ENCODE peak calls at places on chromosomes 6 and 20, in ten cellular contexts. I is AG08396; A is brain microvascular endothelial cell; M is GM04504; L is CD4-positive, alpha-beta T cell; K is NCI-H1930; Z is CD4-positive, CD25-positive, alpha-beta regulatory T cell; E is fibroblast of pulmonary artery; U is WERI-Rb-1; G is NCI-H2081. Q is an unnamed sample.

GRCh38 chr20:52621401-52621800 is 350.8 kb upstream of the TSHZ2 start:
- DNase-seq in U (no peak), Z (no peak), M (no peak), K (no peak), G (no peak), L (no peak), I (no peak), E (no peak), A (no peak), Q (no peak)

GRCh38 chr6:168192195-168192900 is 113.3 kb upstream of the FRMD1 start:
- DNase-seq in L (no peak), A (no peak), K (no peak), I (no peak), E (no peak), Z (no peak), U (no peak), M (no peak), G (peak), Q (no peak)

GRCh38 chr20:58888103-58888502 is 35.6 kb downstream of the GNAS start:
- DNase-seq in Z (no peak), A (no peak), M (no peak), I (no peak), K (no peak), E (no peak), G (no peak), L (no peak), U (no peak), Q (no peak)

GRCh38 chr20:39066464-39066863 is 104.3 kb downstream of the DHX35 start:
- DNase-seq in L (no peak), I (no peak), U (no peak), G (no peak), K (no peak), Z (no peak), M (no peak), E (no peak), A (no peak), Q (no peak)

GRCh38 chr6:140669321-140669720 is 1294.9 kb upstream of the CITED2 start:
- DNase-seq in K (no peak), E (peak), G (no peak), U (no peak), M (no peak), I (no peak), L (no peak), A (peak), Z (no peak), Q (no peak)

GRCh38 chr6:137705166-137706064 is 161.6 kb upstream of the TNFAIP3 start:
- DNase-seq in G (peak), A (peak), Z (peak), E (peak), U (peak), I (peak), K (no peak), M (peak), L (peak), Q (peak)

GRCh38 chr20:58715709-58716475 is 23.3 kb downstream of the NPEPL1 start:
- DNase-seq in E (no peak), M (no peak), U (no peak), G (no peak), Z (no peak), I (peak), A (no peak), L (no peak), K (no peak), Q (no peak)

GRCh38 chr20:1569417-1569861 is 11.9 kb upstream of the SIRPD start:
- DNase-seq in L (no peak), Z (no peak), A (peak), I (no peak), U (no peak), M (no peak), G (no peak), E (peak), K (no peak), Q (no peak)

GRCh38 chr20:14957416-14957815 is 620.0 kb upstream of the FLRT3 start:
- DNase-seq in M (no peak), L (no peak), Z (no peak), G (no peak), E (no peak), I (no peak), U (no peak), A (no peak), K (no peak), Q (no peak)

GRCh38 chr20:12358655-12359009 is 440.9 kb downstream of the BTBD3 start:
- DNase-seq in M (no peak), A (no peak), K (no peak), L (no peak), G (no peak), U (no peak), Z (no peak), E (no peak), I (no peak), Q (no peak)

GRCh38 chr6:73073238-73073637 is 152.1 kb downstream of the KHDC1L start:
- DNase-seq in L (no peak), A (no peak), Z (no peak), M (no peak), G (no peak), K (no peak), I (no peak), U (no peak), E (no peak), Q (no peak)

GRCh38 chr20:25294459-25295385 is 46.8 kb downstream of the PYGB start:
- DNase-seq in A (peak), L (peak), I (peak), K (peak), Z (peak), E (peak), U (peak), G (peak), M (no peak), Q (no peak)

GRCh38 chr6:125206389-125206788 is 52.8 kb downstream of the TPD52L1 start:
- DNase-seq in M (no peak), Z (no peak), A (no peak), E (no peak), U (no peak), I (no peak), K (no peak), G (no peak), L (no peak), Q (no peak)

GRCh38 chr6:54874349-54875048 is 27.9 kb downstream of the FAM83B start:
- DNase-seq in Z (no peak), U (no peak), L (no peak), K (no peak), I (no peak), G (no peak), A (no peak), E (no peak), M (no peak), Q (no peak)

GRCh38 chr6:139977887-139978332 is 603.5 kb upstream of the CITED2 start:
- DNase-seq in I (no peak), M (peak), E (peak), A (peak), Z (no peak), L (no peak), K (no peak), U (no peak), G (no peak), Q (no peak)